ENCODE peak calls at places on chromosomes 12 and 14, in eight cellular contexts. K is MM.1S, V is fibroblast of lung, Z is spleen, H is heart right ventricle, L is H9, S is IMR-90, Q is RWPE2. P is an unnamed sample.

GRCh38 chr14:29521526-29522137 is 406.0 kb downstream of the PRKD1 start:
- DNase-seq in H (no peak), V (no peak), Q (no peak), L (peak; percentile 46), Z (no peak), K (no peak), S (peak; percentile 6), P (no peak)

GRCh38 chr14:49134940-49135339 is 451.2 kb downstream of the RPS29 start:
- DNase-seq in H (no peak), V (no peak), K (no peak), Z (no peak), L (peak; percentile 32), Q (no peak), S (no peak), P (no peak)

GRCh38 chr12:54853933-54854538 is at the start of gene MUCL1:
- DNase-seq in S (peak; percentile 57), K (peak; percentile 76), V (peak; percentile 72), L (peak; percentile 84), Q (no peak), Z (no peak), H (no peak), P (no peak)

GRCh38 chr12:131362290-131363211 is 348.3 kb upstream of the SFSWAP start:
- DNase-seq in L (no peak), H (no peak), Q (no peak), Z (no peak), K (no peak), V (no peak), S (no peak), P (peak; percentile 41)

GRCh38 chr14:50874842-50875241 is 3.0 kb downstream of the ABHD12B start:
- DNase-seq in K (no peak), V (no peak), S (no peak), Z (no peak), H (no peak), L (no peak), Q (no peak), P (no peak)

GRCh38 chr14:94598816-94599655 is 13.2 kb upstream of the SERPINA3 start:
- DNase-seq in V (peak; percentile 98), Z (no peak), S (peak; percentile 97), Q (peak; percentile 96), K (no peak), H (peak; percentile 40), L (peak; percentile 38), P (no peak)

GRCh38 chr14:106812788-106813476 is 1286.5 kb downstream of the TMEM121 start:
- DNase-seq in V (no peak), K (no peak), Z (no peak), S (no peak), L (no peak), H (no peak), Q (no peak), P (no peak)

GRCh38 chr12:50554651-50555050 is 49.9 kb downstream of the DIP2B start:
- DNase-seq in V (no peak), K (no peak), H (no peak), Q (no peak), S (no peak), Z (no peak), L (no peak), P (no peak)

GRCh38 chr12:90548595-90548994 is 406.4 kb downstream of the CCER1 start:
- DNase-seq in Q (no peak), K (no peak), L (no peak), V (no peak), S (no peak), H (no peak), Z (no peak), P (no peak)

GRCh38 chr14:90355540-90356518 is 24.1 kb upstream of the NRDE2 start:
- DNase-seq in L (no peak), H (no peak), S (no peak), Z (no peak), V (no peak), Q (no peak), K (no peak), P (no peak)

GRCh38 chr14:48350971-48351370 is 675.6 kb upstream of the MDGA2 start:
- DNase-seq in V (no peak), Z (no peak), L (no peak), H (no peak), Q (peak; percentile 76), S (peak; percentile 66), K (no peak), P (no peak)

GRCh38 chr14:91366749-91367148 is 50.9 kb downstream of the CCDC88C start:
- DNase-seq in Z (no peak), K (no peak), Q (no peak), H (no peak), L (no peak), V (no peak), S (no peak), P (no peak)

GRCh38 chr12:68446896-68447806 is 115.0 kb upstream of the MDM1 start:
- DNase-seq in H (no peak), Q (no peak), V (no peak), S (no peak), Z (no peak), K (peak; percentile 19), L (peak; percentile 40), P (no peak)

GRCh38 chr14:53249059-53249458 is 95.9 kb upstream of the DDHD1 start:
- DNase-seq in Q (no peak), H (no peak), L (no peak), S (peak; percentile 13), Z (no peak), V (peak; percentile 35), K (no peak), P (no peak)

GRCh38 chr12:117390866-117391265 is 29.4 kb upstream of the NOS1 start:
- DNase-seq in Q (no peak), L (no peak), H (no peak), K (no peak), V (no peak), S (no peak), Z (no peak), P (no peak)

GRCh38 chr12:117393656-117394055 is 32.2 kb upstream of the NOS1 start:
- DNase-seq in S (no peak), Q (no peak), K (no peak), L (no peak), V (no peak), H (no peak), Z (no peak), P (no peak)

GRCh38 chr12:117400912-117401311 is 39.5 kb upstream of the NOS1 start:
- DNase-seq in S (no peak), Q (no peak), L (no peak), V (no peak), H (no peak), Z (no peak), K (no peak), P (peak; percentile 21)

GRCh38 chr12:117394491-117394890 is 33.1 kb upstream of the NOS1 start:
- DNase-seq in K (no peak), V (no peak), S (no peak), L (no peak), Q (no peak), Z (no peak), H (no peak), P (no peak)

GRCh38 chr12:117395766-117396165 is 34.3 kb upstream of the NOS1 start:
- DNase-seq in Z (no peak), Q (no peak), K (no peak), S (no peak), L (no peak), H (no peak), V (no peak), P (no peak)
- H3K27ac ChIP-seq in Z (no peak overlapping the region), Q (no peak overlapping the region), K (no peak overlapping the region), S (no peak overlapping the region), L (no peak overlapping the region), H (no peak overlapping the region), V (no peak overlapping the region), P (no peak overlapping the region)

GRCh38 chr12:117120787-117121186 is 21.6 kb upstream of the TESC start:
- DNase-seq in S (no peak), K (no peak), V (no peak), Z (no peak), H (no peak), Q (no peak), L (no peak), P (no peak)

GRCh38 chr12:117118838-117119591 is 19.8 kb upstream of the TESC start:
- DNase-seq in H (no peak), S (no peak), V (no peak), Q (no peak), L (peak; percentile 66), K (peak; percentile 55), Z (no peak), P (no peak)

GRCh38 chr12:117119592-117120198 is 20.5 kb upstream of the TESC start:
- DNase-seq in K (peak; percentile 33), Z (no peak), V (no peak), Q (no peak), H (no peak), S (no peak), L (peak; percentile 81), P (no peak)

GRCh38 chr12:117124421-117125274 is 25.4 kb upstream of the TESC start:
- DNase-seq in Q (no peak), K (no peak), V (no peak), H (no peak), Z (no peak), L (no peak), S (no peak), P (no peak)

GRCh38 chr12:117121456-117121855 is 22.2 kb upstream of the TESC start:
- DNase-seq in S (no peak), L (no peak), V (no peak), H (no peak), Q (no peak), K (no peak), Z (no peak), P (no peak)
- TF ChIP-seq CTCF in S (no peak), L (no peak), V (no peak), H (no peak), Q (no peak), K (no peak), Z (no peak), P (no peak)

DNA sequence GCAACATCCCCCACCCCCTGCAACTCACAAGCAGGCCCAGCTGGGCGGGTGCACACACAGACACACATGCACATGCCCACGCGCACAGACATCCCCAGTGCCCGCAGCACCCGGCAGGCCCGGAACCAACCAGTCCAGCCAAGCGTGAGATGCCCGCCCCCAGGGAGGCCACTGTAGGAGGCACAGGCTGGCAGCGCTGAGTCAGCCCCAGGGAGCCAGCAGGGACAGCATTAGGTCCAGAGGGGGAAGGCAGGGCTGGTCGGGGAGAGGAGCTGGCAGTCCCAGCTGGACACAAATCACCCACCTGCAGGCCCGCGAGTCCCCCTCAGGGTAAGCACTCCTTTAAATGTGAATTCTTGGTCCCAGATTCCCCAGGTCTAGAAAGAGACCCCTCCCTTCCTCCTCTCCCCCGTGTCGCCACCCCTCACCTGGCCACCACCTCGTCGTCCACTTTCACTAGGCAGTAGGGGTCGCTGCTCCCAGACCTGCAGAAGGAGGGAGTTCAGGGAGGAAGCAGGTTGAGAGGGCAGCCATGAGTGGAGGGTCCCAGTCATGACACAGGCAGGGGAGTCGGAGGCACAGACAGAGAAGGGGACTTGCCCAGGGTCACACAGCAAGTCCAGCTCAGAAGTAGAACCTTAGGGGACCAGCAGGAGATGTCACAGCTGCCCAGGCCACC is 5.0 kb downstream of the RASAL1 start:
- DNase-seq in K (no peak), L (peak; percentile 88), H (no peak), S (no peak), Z (peak; percentile 91), V (no peak), Q (no peak), P (no peak)
- H3K27ac ChIP-seq in K (no peak overlapping the region), L (no peak overlapping the region), H (no peak overlapping the region), S (no peak overlapping the region), Z (no peak overlapping the region), V (no peak overlapping the region), Q (no peak overlapping the region), P (no peak overlapping the region)

DNA sequence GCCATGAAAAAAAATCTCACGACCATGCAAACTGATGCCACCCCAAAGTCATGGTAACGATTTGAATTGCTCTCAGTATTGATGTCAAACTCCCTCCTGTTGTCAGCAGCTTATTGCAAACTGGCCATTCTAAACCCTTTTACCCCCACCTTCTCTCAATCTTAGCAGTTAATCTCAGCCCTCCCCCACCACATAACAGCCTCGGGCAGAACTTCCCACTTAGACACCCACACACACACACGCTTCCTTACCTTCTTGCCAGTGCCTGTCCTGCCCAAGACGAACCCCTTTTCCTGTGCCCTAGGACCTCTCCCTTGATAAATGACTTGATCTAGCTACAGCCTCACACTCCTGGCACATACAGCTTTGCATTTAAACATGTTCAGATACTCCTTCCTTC is 56.6 kb downstream of the GPATCH2L start:
- DNase-seq in Q (no peak), L (no peak), Z (no peak), V (no peak), S (no peak), K (no peak), H (no peak), P (no peak)
- TF ChIP-seq CTCF in Q (no peak), L (no peak), Z (no peak), V (no peak), S (no peak), K (no peak), H (no peak), P (no peak)

P was measured in coronary artery.